ENCODE peak calls at places on chromosomes 11 and 22, in ten cellular contexts. One of them, this sample, is unnamed. For H3K36me3, the result is how much of the 10 kb centered on the place peaks cover.

GRCh38 chr22:45972868-45973212 is 4.1 kb downstream of the WNT7B start:
- DNase-seq in IMR-90: no peak
- DNase-seq in body of pancreas: no peak
- DNase-seq in transverse colon: no peak
- DNase-seq in spleen: no peak
- DNase-seq in thyroid gland: no peak
- DNase-seq in heart left ventricle: no peak
- DNase-seq in testis: no peak
- DNase-seq in stomach: no peak
- DNase-seq in uterus: no peak
- DNase-seq in this sample: no peak

GRCh38 chr11:763073-763463 is 14.2 kb downstream of the GATD1 start:
- DNase-seq in IMR-90: no peak
- DNase-seq in body of pancreas: peak
- DNase-seq in transverse colon: peak
- DNase-seq in spleen: no peak
- DNase-seq in thyroid gland: no peak
- DNase-seq in heart left ventricle: no peak
- DNase-seq in testis: no peak
- DNase-seq in stomach: peak
- DNase-seq in uterus: no peak
- DNase-seq in this sample: no peak

GRCh38 chr11:126492331-126492730 is 136.8 kb downstream of the ST3GAL4 start:
- DNase-seq in IMR-90: no peak
- DNase-seq in body of pancreas: no peak
- DNase-seq in transverse colon: no peak
- DNase-seq in spleen: peak
- DNase-seq in thyroid gland: no peak
- DNase-seq in heart left ventricle: no peak
- DNase-seq in testis: no peak
- DNase-seq in stomach: no peak
- DNase-seq in uterus: no peak
- DNase-seq in this sample: no peak

GRCh38 chr11:3094223-3094824 is 37.1 kb upstream of the CARS1 start:
- DNase-seq in IMR-90: no peak
- DNase-seq in body of pancreas: no peak
- DNase-seq in transverse colon: no peak
- DNase-seq in spleen: no peak
- DNase-seq in thyroid gland: no peak
- DNase-seq in heart left ventricle: no peak
- DNase-seq in testis: no peak
- DNase-seq in stomach: peak
- DNase-seq in uterus: peak
- DNase-seq in this sample: no peak

GRCh38 chr11:32087602-32088001 is 3.3 kb upstream of the RCN1 start:
- DNase-seq in IMR-90: peak
- DNase-seq in body of pancreas: no peak
- DNase-seq in transverse colon: no peak
- DNase-seq in spleen: no peak
- DNase-seq in thyroid gland: no peak
- DNase-seq in heart left ventricle: no peak
- DNase-seq in testis: no peak
- DNase-seq in stomach: no peak
- DNase-seq in uterus: no peak
- DNase-seq in this sample: no peak

GRCh38 chr11:46065681-46066080 is 55.6 kb downstream of the PHF21A start:
- DNase-seq in IMR-90: no peak
- DNase-seq in body of pancreas: no peak
- DNase-seq in transverse colon: no peak
- DNase-seq in spleen: no peak
- DNase-seq in thyroid gland: no peak
- DNase-seq in heart left ventricle: no peak
- DNase-seq in testis: no peak
- DNase-seq in stomach: no peak
- DNase-seq in uterus: no peak
- DNase-seq in this sample: no peak

GRCh38 chr11:18036456-18036855 is 9.6 kb downstream of the TPH1 start:
- DNase-seq in IMR-90: no peak
- DNase-seq in body of pancreas: no peak
- DNase-seq in transverse colon: no peak
- DNase-seq in spleen: no peak
- DNase-seq in thyroid gland: no peak
- DNase-seq in heart left ventricle: no peak
- DNase-seq in testis: no peak
- DNase-seq in stomach: no peak
- DNase-seq in uterus: no peak
- DNase-seq in this sample: no peak

GRCh38 chr11:78420796-78421209 is 3.2 kb upstream of the GAB2 start:
- DNase-seq in IMR-90: peak
- DNase-seq in body of pancreas: no peak
- DNase-seq in transverse colon: peak
- DNase-seq in spleen: peak
- DNase-seq in thyroid gland: peak
- DNase-seq in heart left ventricle: peak
- DNase-seq in testis: peak
- DNase-seq in stomach: peak
- DNase-seq in uterus: peak
- DNase-seq in this sample: peak

GRCh38 chr22:22408731-22409696 is 99.5 kb downstream of the ZNF280B start:
- DNase-seq in IMR-90: peak
- DNase-seq in body of pancreas: peak
- DNase-seq in transverse colon: peak
- DNase-seq in spleen: no peak
- DNase-seq in thyroid gland: peak
- DNase-seq in heart left ventricle: no peak
- DNase-seq in testis: peak
- DNase-seq in stomach: no peak
- DNase-seq in uterus: no peak
- DNase-seq in this sample: peak

GRCh38 chr11:44746894-44747293 is 20.1 kb downstream of the TSPAN18 start:
- DNase-seq in IMR-90: no peak
- DNase-seq in body of pancreas: no peak
- DNase-seq in transverse colon: no peak
- DNase-seq in spleen: no peak
- DNase-seq in thyroid gland: no peak
- DNase-seq in heart left ventricle: peak
- DNase-seq in testis: no peak
- DNase-seq in stomach: no peak
- DNase-seq in uterus: no peak
- DNase-seq in this sample: no peak

GRCh38 chr11:46363455-46363920 is 16.2 kb downstream of the DGKZ start:
- DNase-seq in IMR-90: peak
- DNase-seq in body of pancreas: no peak
- DNase-seq in transverse colon: no peak
- DNase-seq in spleen: peak
- DNase-seq in thyroid gland: no peak
- DNase-seq in heart left ventricle: peak
- DNase-seq in testis: no peak
- DNase-seq in stomach: no peak
- DNase-seq in uterus: no peak
- DNase-seq in this sample: peak

GRCh38 chr11:31810779-31811647 is at the start of gene PAX6:
- DNase-seq in IMR-90: peak
- DNase-seq in body of pancreas: no peak
- DNase-seq in transverse colon: peak
- DNase-seq in spleen: peak
- DNase-seq in thyroid gland: no peak
- DNase-seq in heart left ventricle: peak
- DNase-seq in testis: no peak
- DNase-seq in stomach: no peak
- DNase-seq in uterus: no peak
- DNase-seq in this sample: peak

GRCh38 chr22:50271519-50271970 is 1.4 kb upstream of the MAPK11 start:
- DNase-seq in IMR-90: peak
- DNase-seq in body of pancreas: peak
- DNase-seq in transverse colon: peak
- DNase-seq in spleen: peak
- DNase-seq in thyroid gland: peak
- DNase-seq in heart left ventricle: peak
- DNase-seq in testis: peak
- DNase-seq in stomach: peak
- DNase-seq in uterus: peak
- DNase-seq in this sample: peak

GRCh38 chr11:46366260-46366659 is 15.2 kb upstream of the MDK start:
- DNase-seq in IMR-90: no peak
- DNase-seq in body of pancreas: no peak
- DNase-seq in transverse colon: no peak
- DNase-seq in spleen: no peak
- DNase-seq in thyroid gland: no peak
- DNase-seq in heart left ventricle: no peak
- DNase-seq in testis: no peak
- DNase-seq in stomach: no peak
- DNase-seq in uterus: no peak
- DNase-seq in this sample: no peak

GRCh38 chr11:35662649-35663407 is at the start of gene TRIM44:
- DNase-seq in IMR-90: peak
- DNase-seq in body of pancreas: peak
- DNase-seq in transverse colon: peak
- DNase-seq in spleen: peak
- DNase-seq in thyroid gland: peak
- DNase-seq in heart left ventricle: peak
- DNase-seq in testis: peak
- DNase-seq in stomach: peak
- DNase-seq in uterus: peak
- DNase-seq in this sample: peak
- TF ChIP-seq POLR2A in IMR-90: peak
- TF ChIP-seq POLR2A in body of pancreas: peak
- TF ChIP-seq POLR2A in transverse colon: peak
- TF ChIP-seq POLR2A in spleen: no peak
- TF ChIP-seq POLR2A in thyroid gland: peak
- TF ChIP-seq POLR2A in heart left ventricle: peak
- TF ChIP-seq POLR2A in testis: no peak
- TF ChIP-seq POLR2A in stomach: no peak
- TF ChIP-seq POLR2A in uterus: no peak
- TF ChIP-seq POLR2A in this sample: peak

DNA sequence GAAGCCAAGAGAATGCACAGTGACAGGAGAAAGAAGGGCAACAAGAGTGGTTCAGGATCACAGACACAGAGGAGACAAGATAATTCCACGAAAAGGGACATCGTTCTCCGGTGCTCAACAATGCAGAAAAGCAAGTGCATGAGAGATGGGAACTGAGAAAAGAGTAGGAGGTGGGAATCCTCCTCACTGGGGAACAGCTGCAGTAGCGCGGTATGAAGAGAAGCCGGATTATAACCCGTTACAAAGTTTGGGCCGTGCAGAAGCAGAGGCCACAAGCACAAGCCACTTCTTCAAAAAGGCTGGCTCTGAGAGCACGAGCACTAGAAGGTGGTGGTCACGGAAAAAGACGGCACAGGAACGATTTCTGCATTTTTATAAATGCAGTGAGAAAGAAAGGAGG is 114.2 kb upstream of the BID start:
- DNase-seq in IMR-90: no peak
- DNase-seq in body of pancreas: no peak
- DNase-seq in transverse colon: no peak
- DNase-seq in spleen: no peak
- DNase-seq in thyroid gland: no peak
- DNase-seq in heart left ventricle: no peak
- DNase-seq in testis: no peak
- DNase-seq in stomach: no peak
- DNase-seq in uterus: no peak
- DNase-seq in this sample: no peak
- H3K27ac ChIP-seq in IMR-90: no peak
- H3K27ac ChIP-seq in body of pancreas: no peak
- H3K27ac ChIP-seq in transverse colon: no peak
- H3K27ac ChIP-seq in spleen: no peak
- H3K27ac ChIP-seq in thyroid gland: no peak
- H3K27ac ChIP-seq in heart left ventricle: no peak
- H3K27ac ChIP-seq in testis: no peak
- H3K27ac ChIP-seq in stomach: no peak
- H3K27ac ChIP-seq in uterus: no peak
- H3K27ac ChIP-seq in this sample: no peak

GRCh38 chr11:11982975-11983374 is 25.5 kb downstream of the DKK3 start:
- DNase-seq in IMR-90: peak
- DNase-seq in body of pancreas: no peak
- DNase-seq in transverse colon: no peak
- DNase-seq in spleen: no peak
- DNase-seq in thyroid gland: no peak
- DNase-seq in heart left ventricle: no peak
- DNase-seq in testis: no peak
- DNase-seq in stomach: no peak
- DNase-seq in uterus: no peak
- DNase-seq in this sample: no peak

GRCh38 chr11:11981840-11982239 is 26.6 kb downstream of the DKK3 start:
- DNase-seq in IMR-90: no peak
- DNase-seq in body of pancreas: no peak
- DNase-seq in transverse colon: no peak
- DNase-seq in spleen: no peak
- DNase-seq in thyroid gland: no peak
- DNase-seq in heart left ventricle: no peak
- DNase-seq in testis: no peak
- DNase-seq in stomach: no peak
- DNase-seq in uterus: no peak
- DNase-seq in this sample: no peak

GRCh38 chr11:11983427-11983826 is 25.0 kb downstream of the DKK3 start:
- DNase-seq in IMR-90: no peak
- DNase-seq in body of pancreas: no peak
- DNase-seq in transverse colon: no peak
- DNase-seq in spleen: no peak
- DNase-seq in thyroid gland: no peak
- DNase-seq in heart left ventricle: no peak
- DNase-seq in testis: no peak
- DNase-seq in stomach: peak
- DNase-seq in uterus: no peak
- DNase-seq in this sample: no peak

GRCh38 chr11:11981364-11981763 is 27.1 kb downstream of the DKK3 start:
- DNase-seq in IMR-90: no peak
- DNase-seq in body of pancreas: no peak
- DNase-seq in transverse colon: no peak
- DNase-seq in spleen: no peak
- DNase-seq in thyroid gland: no peak
- DNase-seq in heart left ventricle: no peak
- DNase-seq in testis: no peak
- DNase-seq in stomach: peak
- DNase-seq in uterus: no peak
- DNase-seq in this sample: no peak

DNA sequence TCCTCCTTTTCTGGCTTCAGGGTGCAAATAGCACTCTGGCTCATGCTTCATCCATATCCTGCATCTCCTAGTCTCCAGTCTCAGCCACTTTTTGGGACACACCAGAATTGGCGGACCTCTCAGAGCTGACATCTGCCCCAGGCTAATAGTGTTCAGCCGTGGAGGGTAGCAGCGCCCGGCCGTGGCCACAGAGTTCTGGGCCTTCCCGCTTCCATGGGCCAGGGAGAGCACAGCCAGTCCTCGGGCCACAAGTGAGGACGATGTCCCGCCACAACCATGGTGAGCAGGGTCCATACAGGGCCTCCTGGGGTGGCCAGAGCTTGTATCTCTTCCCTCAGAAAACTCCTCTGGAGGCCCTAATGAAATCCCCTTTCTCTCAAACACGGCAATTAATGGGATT is 26.0 kb downstream of the DKK3 start:
- DNase-seq in IMR-90: no peak
- DNase-seq in body of pancreas: no peak
- DNase-seq in transverse colon: no peak
- DNase-seq in spleen: no peak
- DNase-seq in thyroid gland: no peak
- DNase-seq in heart left ventricle: no peak
- DNase-seq in testis: no peak
- DNase-seq in stomach: peak
- DNase-seq in uterus: no peak
- DNase-seq in this sample: no peak
- H3K36me3 ChIP-seq in IMR-90: under half
- H3K36me3 ChIP-seq in body of pancreas: under half
- H3K36me3 ChIP-seq in transverse colon: under half
- H3K36me3 ChIP-seq in spleen: under half
- H3K36me3 ChIP-seq in thyroid gland: under half
- H3K36me3 ChIP-seq in heart left ventricle: under half
- H3K36me3 ChIP-seq in testis: under half
- H3K36me3 ChIP-seq in stomach: under half
- H3K36me3 ChIP-seq in uterus: under half
- H3K36me3 ChIP-seq in this sample: under half

GRCh38 chr22:19970479-19971275 is 29.1 kb upstream of the TXNRD2 start:
- DNase-seq in IMR-90: peak
- DNase-seq in body of pancreas: peak
- DNase-seq in transverse colon: peak
- DNase-seq in spleen: peak
- DNase-seq in thyroid gland: peak
- DNase-seq in heart left ventricle: peak
- DNase-seq in testis: peak
- DNase-seq in stomach: peak
- DNase-seq in uterus: peak
- DNase-seq in this sample: peak
- TF ChIP-seq POLR2A in IMR-90: no peak
- TF ChIP-seq POLR2A in body of pancreas: no peak
- TF ChIP-seq POLR2A in transverse colon: peak
- TF ChIP-seq POLR2A in spleen: no peak
- TF ChIP-seq POLR2A in thyroid gland: no peak
- TF ChIP-seq POLR2A in heart left ventricle: no peak
- TF ChIP-seq POLR2A in testis: no peak
- TF ChIP-seq POLR2A in stomach: no peak
- TF ChIP-seq POLR2A in uterus: no peak
- TF ChIP-seq POLR2A in this sample: no peak